ENCODE peak calls at places on chromosome 15, in four cellular contexts. P, Z, H and M are unnamed samples.

GRCh38 chr15:79948095-79948695 is 22.8 kb downstream of the BCL2A1 start:
- DNase-seq in P (no peak), Z (no peak), H (no peak), M (no peak)

GRCh38 chr15:61702224-61703120 is 357.8 kb downstream of the VPS13C start:
- DNase-seq in P (no peak), Z (no peak), H (no peak), M (no peak)

GRCh38 chr15:76058714-76059319 is 968 bp upstream of the TMEM266 start:
- DNase-seq in P (peak; percentile 58), Z (no peak), H (no peak), M (peak; percentile 50)

GRCh38 chr15:101063891-101064794 is 145.0 kb downstream of the LRRK1 start:
- DNase-seq in P (no peak), Z (no peak), H (no peak), M (no peak)

GRCh38 chr15:98798375-98798893 is 150.1 kb downstream of the IGF1R start:
- DNase-seq in P (no peak), Z (no peak), H (no peak), M (no peak)

GRCh38 chr15:75785771-75786563 is 57.3 kb upstream of the UBE2Q2 start:
- DNase-seq in P (no peak), Z (no peak), H (no peak), M (peak; percentile 13)

GRCh38 chr15:87461621-87462020 is 794.9 kb downstream of the NTRK3 start:
- DNase-seq in P (no peak), Z (no peak), H (no peak), M (no peak)

GRCh38 chr15:76062282-76062681 is 2.5 kb downstream of the TMEM266 start:
- DNase-seq in P (no peak), Z (no peak), H (no peak), M (no peak)

GRCh38 chr15:57503911-57504598 is 87.6 kb upstream of the MYZAP start:
- DNase-seq in P (no peak), Z (no peak), H (no peak), M (no peak)

GRCh38 chr15:38073278-38073930 is 139.0 kb downstream of the TMCO5A start:
- DNase-seq in P (peak; percentile 25), Z (peak; percentile 32), H (no peak), M (peak; percentile 30)

GRCh38 chr15:29805043-29805707 is 17.1 kb downstream of the TJP1 start:
- DNase-seq in P (no peak), Z (no peak), H (no peak), M (no peak)

GRCh38 chr15:58318517-58318916 is 113.3 kb upstream of the LIPC start:
- DNase-seq in P (no peak), Z (no peak), H (no peak), M (no peak)

GRCh38 chr15:86608461-86608860 is 528.8 kb downstream of the AGBL1 start:
- DNase-seq in P (no peak), Z (no peak), H (no peak), M (no peak)

GRCh38 chr15:80174017-80174746 is 21.4 kb downstream of the FAH start:
- DNase-seq in P (no peak), Z (no peak), H (no peak), M (no peak)

GRCh38 chr15:78178056-78178455 is 28.9 kb downstream of the IDH3A start:
- DNase-seq in P (no peak), Z (no peak), H (no peak), M (no peak)

GRCh38 chr15:76470691-76471090 is 134.1 kb downstream of the ISL2 start:
- DNase-seq in P (no peak), Z (no peak), H (no peak), M (no peak)

GRCh38 chr15:25784876-25785642 is 78.1 kb downstream of the ATP10A start:
- DNase-seq in P (no peak), Z (no peak), H (no peak), M (no peak)

GRCh38 chr15:90412356-90413194 is 24.5 kb downstream of the IQGAP1 start:
- DNase-seq in P (no peak), Z (peak; percentile 83), H (no peak), M (no peak)

GRCh38 chr15:40722354-40722753 is 27.4 kb downstream of the RAD51 start:
- DNase-seq in P (no peak), Z (no peak), H (no peak), M (no peak)

GRCh38 chr15:63387741-63388468 is 6.3 kb upstream of the CA12 start:
- DNase-seq in P (no peak), Z (no peak), H (no peak), M (no peak)

GRCh38 chr15:68601206-68602197 is 22.7 kb downstream of the CORO2B start:
- DNase-seq in P (no peak), Z (no peak), H (no peak), M (no peak)

GRCh38 chr15:26235864-26236263 is 372.7 kb upstream of the ATP10A start:
- DNase-seq in P (no peak), Z (no peak), H (no peak), M (no peak)

GRCh38 chr15:42202653-42203052 is 5.5 kb downstream of the VPS39 start:
- DNase-seq in P (no peak), Z (no peak), H (no peak), M (no peak)

GRCh38 chr15:100083572-100083971 is 258.2 kb downstream of the ADAMTS17 start:
- DNase-seq in P (no peak), Z (no peak), H (no peak), M (no peak)

GRCh38 chr15:72227192-72227586 is 3.8 kb downstream of the PKM start:
- DNase-seq in P (peak; percentile 35), Z (peak; percentile 54), H (peak; percentile 40), M (peak; percentile 71)

GRCh38 chr15:28861031-28861534 is 12.6 kb upstream of the GOLGA6L7 start:
- DNase-seq in P (no peak), Z (no peak), H (no peak), M (no peak)

GRCh38 chr15:42335074-42335473 is 24.2 kb upstream of the CAPN3 start:
- DNase-seq in P (no peak), Z (no peak), H (no peak), M (no peak)

GRCh38 chr15:71662306-71662705 is 148.0 kb upstream of the NR2E3 start:
- DNase-seq in P (no peak), Z (no peak), H (no peak), M (no peak)

GRCh38 chr15:28975766-28976179 is 90.0 kb downstream of the APBA2 start:
- DNase-seq in P (peak; percentile 44), Z (peak; percentile 36), H (no peak), M (peak; percentile 55)

GRCh38 chr15:71232411-71232810 is 117.1 kb downstream of the THSD4 start:
- DNase-seq in P (no peak), Z (no peak), H (no peak), M (no peak)

GRCh38 chr15:67107014-67107812 is 41.8 kb downstream of the SMAD3 start:
- DNase-seq in P (peak; percentile 94), Z (peak; percentile 99), H (peak; percentile 77), M (peak; percentile 99)

GRCh38 chr15:90082140-90082713 is 20.0 kb downstream of the IDH2 start:
- DNase-seq in P (no peak), Z (no peak), H (no peak), M (no peak)

GRCh38 chr15:65595960-65596359 is 15.0 kb downstream of the INTS14 start:
- DNase-seq in P (peak; percentile 20), Z (no peak), H (no peak), M (peak; percentile 62)

GRCh38 chr15:47037003-47037402 is 680.3 kb upstream of the SEMA6D start:
- DNase-seq in P (no peak), Z (no peak), H (no peak), M (no peak)